ENCODE peak calls at places on chromosomes 16 and 17, in seven cellular contexts. One of them, this sample, is unnamed.

GRCh38 chr16:57134982-57135381 is 42.6 kb downstream of the CPNE2 start:
- DNase-seq in HCT116: no peak
- DNase-seq in H1: no peak
- DNase-seq in SK-N-SH: no peak
- DNase-seq in K562: no peak
- DNase-seq in GM12878: no peak
- DNase-seq in HepG2: no peak
- DNase-seq in this sample: no peak

GRCh38 chr17:885971-886571 is 93.5 kb downstream of the NXN start:
- DNase-seq in HCT116: no peak
- DNase-seq in H1: no peak
- DNase-seq in SK-N-SH: no peak
- DNase-seq in K562: no peak
- DNase-seq in GM12878: no peak
- DNase-seq in HepG2: no peak
- DNase-seq in this sample: no peak

GRCh38 chr17:21263351-21263750 is 10.1 kb upstream of the NATD1 start:
- DNase-seq in HCT116: no peak
- DNase-seq in H1: no peak
- DNase-seq in SK-N-SH: no peak
- DNase-seq in K562: no peak
- DNase-seq in GM12878: no peak
- DNase-seq in HepG2: no peak
- DNase-seq in this sample: no peak

GRCh38 chr17:70604854-70605253 is 435.5 kb downstream of the KCNJ2 start:
- DNase-seq in HCT116: peak; percentile 23
- DNase-seq in H1: no peak
- DNase-seq in SK-N-SH: no peak
- DNase-seq in K562: no peak
- DNase-seq in GM12878: no peak
- DNase-seq in HepG2: no peak
- DNase-seq in this sample: no peak

GRCh38 chr16:10172848-10173655 is 9.2 kb downstream of the GRIN2A start:
- DNase-seq in HCT116: no peak
- DNase-seq in H1: no peak
- DNase-seq in SK-N-SH: no peak
- DNase-seq in K562: no peak
- DNase-seq in GM12878: peak; percentile 4
- DNase-seq in HepG2: no peak
- DNase-seq in this sample: no peak

GRCh38 chr16:89924298-89924924 is 1.3 kb downstream of the TUBB3 start:
- DNase-seq in HCT116: no peak
- DNase-seq in H1: peak; percentile 84
- DNase-seq in SK-N-SH: peak; percentile 67
- DNase-seq in K562: peak; percentile 49
- DNase-seq in GM12878: no peak
- DNase-seq in HepG2: peak; percentile 55
- DNase-seq in this sample: peak; percentile 76

GRCh38 chr17:15263680-15264079 is 1.4 kb downstream of the PMP22 start:
- DNase-seq in HCT116: no peak
- DNase-seq in H1: no peak
- DNase-seq in SK-N-SH: no peak
- DNase-seq in K562: no peak
- DNase-seq in GM12878: no peak
- DNase-seq in HepG2: no peak
- DNase-seq in this sample: no peak

GRCh38 chr16:2857451-2858244 is at the start of gene PRSS22:
- DNase-seq in HCT116: no peak
- DNase-seq in H1: peak; percentile 74
- DNase-seq in SK-N-SH: peak; percentile 49
- DNase-seq in K562: peak; percentile 11
- DNase-seq in GM12878: no peak
- DNase-seq in HepG2: no peak
- DNase-seq in this sample: peak; percentile 69

GRCh38 chr17:64236827-64237403 is 26.1 kb downstream of the TEX2 start:
- DNase-seq in HCT116: peak; percentile 12
- DNase-seq in H1: no peak
- DNase-seq in SK-N-SH: no peak
- DNase-seq in K562: peak; percentile 45
- DNase-seq in GM12878: no peak
- DNase-seq in HepG2: peak; percentile 37
- DNase-seq in this sample: peak; percentile 70

DNA sequence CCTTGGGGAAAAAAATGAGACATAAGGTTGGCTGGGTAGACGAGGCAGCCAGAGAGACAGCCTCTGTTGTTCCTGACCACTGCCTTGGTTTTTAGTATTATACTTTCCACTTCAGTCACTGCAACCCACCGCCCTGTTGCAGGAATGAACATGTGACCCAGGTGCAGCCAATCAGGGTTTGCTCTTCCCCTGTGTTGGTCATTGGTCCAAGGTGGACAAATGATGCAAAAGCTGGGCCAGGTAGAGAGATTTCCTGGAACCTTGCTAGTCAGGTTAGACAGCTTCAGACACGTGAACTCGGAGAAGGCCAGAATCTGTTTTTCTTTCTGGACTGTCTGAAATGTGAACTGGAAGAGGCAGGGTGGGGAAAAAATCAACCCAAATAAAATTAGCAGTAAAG is 452.4 kb upstream of the RBFOX1 start:
- DNase-seq in HCT116: no peak
- DNase-seq in H1: no peak
- DNase-seq in SK-N-SH: no peak
- DNase-seq in K562: no peak
- DNase-seq in GM12878: no peak
- DNase-seq in HepG2: no peak
- DNase-seq in this sample: no peak
- TF ChIP-seq JUND in HCT116: no peak
- TF ChIP-seq JUND in H1: no peak
- TF ChIP-seq JUND in SK-N-SH: no peak
- TF ChIP-seq JUND in K562: no peak
- TF ChIP-seq JUND in GM12878: no peak
- TF ChIP-seq JUND in HepG2: no peak
- TF ChIP-seq JUND in this sample: no peak

GRCh38 chr17:61399131-61400057 is at the start of gene TBX2:
- DNase-seq in HCT116: no peak
- DNase-seq in H1: peak; percentile 80
- DNase-seq in SK-N-SH: peak; percentile 98
- DNase-seq in K562: no peak
- DNase-seq in GM12878: no peak
- DNase-seq in HepG2: peak; percentile 80
- DNase-seq in this sample: peak; percentile 100
- TF ChIP-seq JUND in HCT116: no peak
- TF ChIP-seq JUND in H1: no peak
- TF ChIP-seq JUND in SK-N-SH: no peak
- TF ChIP-seq JUND in K562: no peak
- TF ChIP-seq JUND in GM12878: no peak
- TF ChIP-seq JUND in HepG2: no peak
- TF ChIP-seq JUND in this sample: no peak

DNA sequence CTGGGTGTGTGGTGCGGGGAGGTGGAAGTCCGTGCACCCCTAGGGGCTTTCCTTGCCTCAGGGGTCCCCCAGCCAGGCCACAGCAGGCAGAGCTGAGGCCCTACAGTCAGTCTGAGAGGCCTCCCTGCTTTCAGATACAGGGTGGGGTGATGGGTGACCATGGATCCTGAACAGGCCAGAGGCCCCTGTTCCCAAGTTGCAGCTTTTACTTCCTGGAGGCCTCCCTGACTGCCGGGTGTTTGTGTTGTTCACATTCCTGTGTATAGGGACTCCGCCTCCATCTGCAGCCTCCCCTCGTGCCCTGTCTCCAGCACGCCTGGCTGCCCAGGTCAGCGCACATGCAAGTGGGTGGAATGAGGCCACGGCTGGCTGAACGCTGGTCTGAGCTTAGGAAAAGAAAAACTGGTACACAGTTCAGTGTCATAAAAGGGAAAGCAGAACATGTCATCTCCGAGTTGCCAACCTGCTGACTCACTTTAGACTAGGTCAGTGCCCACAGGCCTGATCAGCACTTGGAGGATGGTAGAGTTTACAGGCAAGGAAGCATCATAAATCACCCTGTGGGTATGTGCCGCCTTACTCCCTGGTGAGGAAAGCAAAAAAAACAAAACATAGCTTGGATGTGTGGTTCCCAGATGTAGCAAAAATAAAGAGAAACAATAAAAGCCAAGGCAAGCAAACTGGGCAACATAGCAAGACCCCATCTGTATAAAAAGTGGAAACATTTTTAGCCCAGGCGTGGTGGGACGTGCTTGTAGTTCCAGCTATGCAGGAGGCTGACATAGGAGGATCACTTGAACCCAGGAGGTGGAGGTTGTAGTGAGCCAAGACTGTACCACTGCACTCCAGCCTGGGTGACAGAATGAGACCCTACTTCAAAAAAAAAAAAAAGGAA is 6.2 kb upstream of the SLC7A6 start:
- DNase-seq in HCT116: no peak
- DNase-seq in H1: no peak
- DNase-seq in SK-N-SH: no peak
- DNase-seq in K562: no peak
- DNase-seq in GM12878: no peak
- DNase-seq in HepG2: peak; percentile 95
- DNase-seq in this sample: peak; percentile 78
- TF ChIP-seq JUND in HCT116: no peak
- TF ChIP-seq JUND in H1: no peak
- TF ChIP-seq JUND in SK-N-SH: no peak
- TF ChIP-seq JUND in K562: no peak
- TF ChIP-seq JUND in GM12878: no peak
- TF ChIP-seq JUND in HepG2: no peak
- TF ChIP-seq JUND in this sample: no peak

DNA sequence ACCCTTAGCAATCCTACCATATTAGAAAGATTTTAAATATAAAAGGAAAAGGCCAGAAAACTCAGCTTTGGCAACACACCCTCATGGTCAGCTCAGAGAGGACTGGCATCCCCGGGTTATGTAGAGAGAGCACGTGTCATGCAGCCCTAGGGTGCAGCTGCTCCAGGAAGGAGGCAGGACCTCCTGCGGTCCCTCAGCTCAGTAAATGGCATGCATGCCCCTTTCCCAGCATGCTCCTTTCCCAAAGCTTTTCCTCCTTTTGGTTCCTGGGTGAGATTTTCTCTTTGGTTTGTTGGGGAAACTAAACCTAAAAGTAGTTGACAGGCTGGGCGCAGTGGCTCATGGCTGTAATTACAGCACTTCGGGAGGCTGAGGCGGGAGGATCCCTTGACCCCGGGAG is 3.9 kb downstream of the GAN start:
- DNase-seq in HCT116: no peak
- DNase-seq in H1: no peak
- DNase-seq in SK-N-SH: no peak
- DNase-seq in K562: no peak
- DNase-seq in GM12878: no peak
- DNase-seq in HepG2: no peak
- DNase-seq in this sample: no peak
- TF ChIP-seq JUND in HCT116: no peak
- TF ChIP-seq JUND in H1: no peak
- TF ChIP-seq JUND in SK-N-SH: no peak
- TF ChIP-seq JUND in K562: no peak
- TF ChIP-seq JUND in GM12878: no peak
- TF ChIP-seq JUND in HepG2: no peak
- TF ChIP-seq JUND in this sample: no peak

GRCh38 chr16:66517586-66518263 is 32.2 kb downstream of the TK2 start:
- DNase-seq in HCT116: no peak
- DNase-seq in H1: no peak
- DNase-seq in SK-N-SH: no peak
- DNase-seq in K562: no peak
- DNase-seq in GM12878: no peak
- DNase-seq in HepG2: no peak
- DNase-seq in this sample: no peak

GRCh38 chr16:66516172-66516807 is 33.6 kb downstream of the TK2 start:
- DNase-seq in HCT116: no peak
- DNase-seq in H1: no peak
- DNase-seq in SK-N-SH: no peak
- DNase-seq in K562: no peak
- DNase-seq in GM12878: no peak
- DNase-seq in HepG2: no peak
- DNase-seq in this sample: no peak

GRCh38 chr16:66516808-66517585 is 32.9 kb downstream of the TK2 start:
- DNase-seq in HCT116: peak; percentile 94
- DNase-seq in H1: no peak
- DNase-seq in SK-N-SH: peak; percentile 66
- DNase-seq in K562: peak; percentile 95
- DNase-seq in GM12878: peak; percentile 98
- DNase-seq in HepG2: peak; percentile 100
- DNase-seq in this sample: no peak

GRCh38 chr16:66512589-66513404 is 37.1 kb downstream of the TK2 start:
- DNase-seq in HCT116: no peak
- DNase-seq in H1: no peak
- DNase-seq in SK-N-SH: no peak
- DNase-seq in K562: no peak
- DNase-seq in GM12878: no peak
- DNase-seq in HepG2: peak; percentile 93
- DNase-seq in this sample: no peak

DNA sequence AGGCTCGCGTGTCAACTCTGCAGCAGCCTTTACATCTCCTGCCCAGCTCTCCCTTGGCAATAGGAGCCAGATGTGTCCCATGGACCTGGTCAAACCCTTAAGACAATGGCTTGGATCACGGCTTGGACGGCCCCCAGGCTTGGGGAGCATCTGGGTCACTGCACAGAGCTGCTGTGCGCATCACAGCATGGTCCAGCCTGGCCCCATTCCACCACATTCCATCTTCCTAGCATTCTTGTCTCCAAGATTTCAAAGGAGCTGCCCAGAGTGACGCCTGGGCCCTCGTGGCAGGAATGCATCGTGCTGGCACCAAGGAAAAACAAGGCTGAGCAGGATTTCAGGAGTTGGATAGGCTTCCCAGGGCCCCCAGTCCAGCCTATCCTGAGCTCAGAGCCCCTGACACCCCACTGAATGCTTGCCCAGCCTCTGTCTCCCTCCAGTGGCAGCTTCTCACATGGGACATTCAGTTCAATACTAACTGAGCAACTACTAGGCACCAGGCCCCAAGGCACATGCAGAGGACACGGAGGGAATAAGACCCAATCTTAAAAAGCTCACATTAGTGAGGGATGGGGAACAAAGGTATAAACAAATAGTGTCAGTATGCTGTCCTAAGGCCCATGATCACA is 34.3 kb downstream of the TK2 start:
- DNase-seq in HCT116: no peak
- DNase-seq in H1: peak; percentile 60
- DNase-seq in SK-N-SH: no peak
- DNase-seq in K562: peak; percentile 61
- DNase-seq in GM12878: no peak
- DNase-seq in HepG2: no peak
- DNase-seq in this sample: no peak
- TF ChIP-seq JUND in HCT116: no peak
- TF ChIP-seq JUND in H1: no peak
- TF ChIP-seq JUND in SK-N-SH: no peak
- TF ChIP-seq JUND in K562: no peak
- TF ChIP-seq JUND in GM12878: no peak
- TF ChIP-seq JUND in HepG2: no peak
- TF ChIP-seq JUND in this sample: no peak